ENCODE peak calls at places on chromosomes 13 and 19, in eight cellular contexts. One of them, this sample, is unnamed.

GRCh38 chr19:34067861-34068271 is 104.4 kb upstream of the LSM14A start:
- DNase-seq in tibial nerve: no peak
- DNase-seq in HL-60: no peak
- DNase-seq in mammary epithelial cell: no peak
- DNase-seq in dorsolateral prefrontal cortex: no peak
- DNase-seq in GM23338: no peak
- DNase-seq in cardiac fibroblast: no peak
- DNase-seq in GM12865: no peak
- DNase-seq in this sample: peak

GRCh38 chr19:42363614-42364346 is 26.3 kb downstream of the CNFN start:
- DNase-seq in GM23338: no peak
- DNase-seq in HL-60: peak
- DNase-seq in cardiac fibroblast: no peak
- DNase-seq in mammary epithelial cell: no peak
- DNase-seq in GM12865: peak
- DNase-seq in tibial nerve: no peak
- DNase-seq in dorsolateral prefrontal cortex: no peak
- DNase-seq in this sample: no peak

GRCh38 chr19:40416918-40417713 is 3.9 kb upstream of the PRX start:
- DNase-seq in dorsolateral prefrontal cortex: no peak
- DNase-seq in tibial nerve: peak
- DNase-seq in cardiac fibroblast: peak
- DNase-seq in HL-60: no peak
- DNase-seq in mammary epithelial cell: peak
- DNase-seq in GM12865: peak
- DNase-seq in GM23338: no peak
- DNase-seq in this sample: no peak

GRCh38 chr13:113544071-113544891 is 40.3 kb upstream of the TFDP1 start:
- DNase-seq in dorsolateral prefrontal cortex: no peak
- DNase-seq in GM12865: no peak
- DNase-seq in cardiac fibroblast: no peak
- DNase-seq in mammary epithelial cell: no peak
- DNase-seq in GM23338: no peak
- DNase-seq in tibial nerve: no peak
- DNase-seq in HL-60: no peak
- DNase-seq in this sample: no peak

GRCh38 chr19:7159105-7159933 is 89.8 kb downstream of the ZNF557 start:
- DNase-seq in dorsolateral prefrontal cortex: peak
- DNase-seq in cardiac fibroblast: peak
- DNase-seq in tibial nerve: no peak
- DNase-seq in GM23338: no peak
- DNase-seq in mammary epithelial cell: no peak
- DNase-seq in HL-60: no peak
- DNase-seq in GM12865: no peak
- DNase-seq in this sample: peak

GRCh38 chr19:4108767-4109625 is 14.9 kb downstream of the MAP2K2 start:
- DNase-seq in mammary epithelial cell: no peak
- DNase-seq in dorsolateral prefrontal cortex: no peak
- DNase-seq in GM23338: no peak
- DNase-seq in cardiac fibroblast: no peak
- DNase-seq in GM12865: peak
- DNase-seq in tibial nerve: no peak
- DNase-seq in HL-60: peak
- DNase-seq in this sample: no peak

GRCh38 chr13:68099616-68100015 is 869.5 kb upstream of the PCDH9 start:
- DNase-seq in cardiac fibroblast: peak
- DNase-seq in GM12865: no peak
- DNase-seq in dorsolateral prefrontal cortex: no peak
- DNase-seq in mammary epithelial cell: peak
- DNase-seq in HL-60: no peak
- DNase-seq in tibial nerve: no peak
- DNase-seq in GM23338: no peak
- DNase-seq in this sample: no peak

GRCh38 chr19:938233-938923 is 12.5 kb downstream of the ARID3A start:
- DNase-seq in tibial nerve: no peak
- DNase-seq in dorsolateral prefrontal cortex: no peak
- DNase-seq in mammary epithelial cell: no peak
- DNase-seq in GM23338: no peak
- DNase-seq in cardiac fibroblast: no peak
- DNase-seq in GM12865: no peak
- DNase-seq in HL-60: no peak
- DNase-seq in this sample: no peak

GRCh38 chr13:63117710-63118109 is 1702.1 kb upstream of the PCDH20 start:
- DNase-seq in GM23338: no peak
- DNase-seq in dorsolateral prefrontal cortex: no peak
- DNase-seq in mammary epithelial cell: no peak
- DNase-seq in cardiac fibroblast: no peak
- DNase-seq in HL-60: no peak
- DNase-seq in GM12865: no peak
- DNase-seq in tibial nerve: no peak
- DNase-seq in this sample: no peak

GRCh38 chr13:39684531-39685137 is 29.2 kb downstream of the COG6 start:
- DNase-seq in dorsolateral prefrontal cortex: no peak
- DNase-seq in tibial nerve: no peak
- DNase-seq in GM23338: peak
- DNase-seq in HL-60: no peak
- DNase-seq in cardiac fibroblast: peak
- DNase-seq in GM12865: peak
- DNase-seq in mammary epithelial cell: peak
- DNase-seq in this sample: peak

GRCh38 chr19:6433663-6434062 is at the start of gene SLC25A41:
- DNase-seq in HL-60: no peak
- DNase-seq in GM12865: no peak
- DNase-seq in GM23338: no peak
- DNase-seq in tibial nerve: no peak
- DNase-seq in dorsolateral prefrontal cortex: no peak
- DNase-seq in mammary epithelial cell: no peak
- DNase-seq in cardiac fibroblast: no peak
- DNase-seq in this sample: no peak

GRCh38 chr13:100608906-100609305 is 20.3 kb upstream of the GGACT start:
- DNase-seq in mammary epithelial cell: no peak
- DNase-seq in HL-60: peak
- DNase-seq in tibial nerve: no peak
- DNase-seq in GM23338: no peak
- DNase-seq in dorsolateral prefrontal cortex: no peak
- DNase-seq in GM12865: peak
- DNase-seq in cardiac fibroblast: no peak
- DNase-seq in this sample: no peak

GRCh38 chr19:13693933-13694332 is 70.4 kb upstream of the MRI1 start:
- DNase-seq in HL-60: no peak
- DNase-seq in tibial nerve: no peak
- DNase-seq in GM23338: peak
- DNase-seq in cardiac fibroblast: no peak
- DNase-seq in mammary epithelial cell: no peak
- DNase-seq in GM12865: no peak
- DNase-seq in dorsolateral prefrontal cortex: no peak
- DNase-seq in this sample: no peak

GRCh38 chr13:98542568-98543379 is 34.1 kb downstream of the STK24 start:
- DNase-seq in HL-60: no peak
- DNase-seq in dorsolateral prefrontal cortex: no peak
- DNase-seq in mammary epithelial cell: no peak
- DNase-seq in cardiac fibroblast: no peak
- DNase-seq in GM12865: peak
- DNase-seq in tibial nerve: no peak
- DNase-seq in GM23338: no peak
- DNase-seq in this sample: no peak

GRCh38 chr13:98540476-98540875 is 36.4 kb downstream of the STK24 start:
- DNase-seq in mammary epithelial cell: no peak
- DNase-seq in GM12865: peak
- DNase-seq in GM23338: no peak
- DNase-seq in dorsolateral prefrontal cortex: no peak
- DNase-seq in tibial nerve: no peak
- DNase-seq in cardiac fibroblast: peak
- DNase-seq in HL-60: no peak
- DNase-seq in this sample: peak

GRCh38 chr13:98543380-98544104 is 33.4 kb downstream of the STK24 start:
- DNase-seq in tibial nerve: no peak
- DNase-seq in GM23338: no peak
- DNase-seq in cardiac fibroblast: no peak
- DNase-seq in GM12865: peak
- DNase-seq in mammary epithelial cell: no peak
- DNase-seq in HL-60: no peak
- DNase-seq in dorsolateral prefrontal cortex: no peak
- DNase-seq in this sample: no peak

GRCh38 chr13:98541211-98541610 is 35.7 kb downstream of the STK24 start:
- DNase-seq in GM23338: no peak
- DNase-seq in GM12865: no peak
- DNase-seq in cardiac fibroblast: no peak
- DNase-seq in mammary epithelial cell: no peak
- DNase-seq in dorsolateral prefrontal cortex: no peak
- DNase-seq in HL-60: no peak
- DNase-seq in tibial nerve: no peak
- DNase-seq in this sample: no peak

GRCh38 chr13:98541701-98542203 is 35.2 kb downstream of the STK24 start:
- DNase-seq in cardiac fibroblast: no peak
- DNase-seq in HL-60: no peak
- DNase-seq in mammary epithelial cell: no peak
- DNase-seq in GM12865: no peak
- DNase-seq in dorsolateral prefrontal cortex: no peak
- DNase-seq in tibial nerve: no peak
- DNase-seq in GM23338: no peak
- DNase-seq in this sample: peak
- TF ChIP-seq CTCF in cardiac fibroblast: peak
- TF ChIP-seq CTCF in HL-60: no peak
- TF ChIP-seq CTCF in mammary epithelial cell: no peak
- TF ChIP-seq CTCF in GM12865: no peak
- TF ChIP-seq CTCF in dorsolateral prefrontal cortex: no peak
- TF ChIP-seq CTCF in tibial nerve: no peak
- TF ChIP-seq CTCF in GM23338: no peak
- TF ChIP-seq CTCF in this sample: peak

GRCh38 chr13:81480634-81481033 is 1139.7 kb upstream of the SPRY2 start:
- DNase-seq in GM23338: no peak
- DNase-seq in HL-60: no peak
- DNase-seq in dorsolateral prefrontal cortex: no peak
- DNase-seq in tibial nerve: no peak
- DNase-seq in cardiac fibroblast: no peak
- DNase-seq in mammary epithelial cell: peak
- DNase-seq in GM12865: no peak
- DNase-seq in this sample: no peak
- TF ChIP-seq CTCF in GM23338: no peak
- TF ChIP-seq CTCF in HL-60: no peak
- TF ChIP-seq CTCF in dorsolateral prefrontal cortex: no peak
- TF ChIP-seq CTCF in tibial nerve: no peak
- TF ChIP-seq CTCF in cardiac fibroblast: no peak
- TF ChIP-seq CTCF in mammary epithelial cell: peak
- TF ChIP-seq CTCF in GM12865: no peak
- TF ChIP-seq CTCF in this sample: no peak

GRCh38 chr13:110388141-110388943 is 81.3 kb downstream of the COL4A2 start:
- DNase-seq in tibial nerve: no peak
- DNase-seq in cardiac fibroblast: peak
- DNase-seq in GM12865: no peak
- DNase-seq in HL-60: no peak
- DNase-seq in GM23338: peak
- DNase-seq in dorsolateral prefrontal cortex: no peak
- DNase-seq in mammary epithelial cell: peak
- DNase-seq in this sample: peak
- TF ChIP-seq CTCF in tibial nerve: no peak
- TF ChIP-seq CTCF in cardiac fibroblast: no peak
- TF ChIP-seq CTCF in GM12865: no peak
- TF ChIP-seq CTCF in HL-60: no peak
- TF ChIP-seq CTCF in GM23338: no peak
- TF ChIP-seq CTCF in dorsolateral prefrontal cortex: no peak
- TF ChIP-seq CTCF in mammary epithelial cell: no peak
- TF ChIP-seq CTCF in this sample: no peak

GRCh38 chr19:36215276-36216171 is 618 bp downstream of the ZNF146 start:
- DNase-seq in GM23338: peak
- DNase-seq in tibial nerve: no peak
- DNase-seq in mammary epithelial cell: peak
- DNase-seq in dorsolateral prefrontal cortex: no peak
- DNase-seq in GM12865: peak
- DNase-seq in cardiac fibroblast: peak
- DNase-seq in HL-60: no peak
- DNase-seq in this sample: no peak

GRCh38 chr19:36212895-36213294 is 1.6 kb downstream of the ZNF565 start:
- DNase-seq in GM12865: no peak
- DNase-seq in GM23338: no peak
- DNase-seq in HL-60: no peak
- DNase-seq in mammary epithelial cell: no peak
- DNase-seq in dorsolateral prefrontal cortex: no peak
- DNase-seq in cardiac fibroblast: no peak
- DNase-seq in tibial nerve: no peak
- DNase-seq in this sample: no peak

GRCh38 chr19:36210497-36210896 is 4.0 kb downstream of the ZNF565 start:
- DNase-seq in GM23338: no peak
- DNase-seq in mammary epithelial cell: no peak
- DNase-seq in GM12865: no peak
- DNase-seq in tibial nerve: no peak
- DNase-seq in HL-60: no peak
- DNase-seq in dorsolateral prefrontal cortex: no peak
- DNase-seq in cardiac fibroblast: peak
- DNase-seq in this sample: no peak

GRCh38 chr19:36213793-36214387 is 575 bp downstream of the ZNF565 start:
- DNase-seq in GM12865: no peak
- DNase-seq in dorsolateral prefrontal cortex: peak
- DNase-seq in cardiac fibroblast: peak
- DNase-seq in GM23338: no peak
- DNase-seq in mammary epithelial cell: no peak
- DNase-seq in HL-60: no peak
- DNase-seq in tibial nerve: no peak
- DNase-seq in this sample: peak

GRCh38 chr19:36214388-36215275 is at the start of the genes ZNF146 and ZNF565:
- DNase-seq in HL-60: peak
- DNase-seq in cardiac fibroblast: peak
- DNase-seq in dorsolateral prefrontal cortex: peak
- DNase-seq in GM12865: peak
- DNase-seq in tibial nerve: peak
- DNase-seq in GM23338: peak
- DNase-seq in mammary epithelial cell: peak
- DNase-seq in this sample: peak
- TF ChIP-seq CTCF in HL-60: no peak
- TF ChIP-seq CTCF in cardiac fibroblast: no peak
- TF ChIP-seq CTCF in dorsolateral prefrontal cortex: no peak
- TF ChIP-seq CTCF in GM12865: no peak
- TF ChIP-seq CTCF in tibial nerve: peak
- TF ChIP-seq CTCF in GM23338: no peak
- TF ChIP-seq CTCF in mammary epithelial cell: no peak
- TF ChIP-seq CTCF in this sample: peak

DNA sequence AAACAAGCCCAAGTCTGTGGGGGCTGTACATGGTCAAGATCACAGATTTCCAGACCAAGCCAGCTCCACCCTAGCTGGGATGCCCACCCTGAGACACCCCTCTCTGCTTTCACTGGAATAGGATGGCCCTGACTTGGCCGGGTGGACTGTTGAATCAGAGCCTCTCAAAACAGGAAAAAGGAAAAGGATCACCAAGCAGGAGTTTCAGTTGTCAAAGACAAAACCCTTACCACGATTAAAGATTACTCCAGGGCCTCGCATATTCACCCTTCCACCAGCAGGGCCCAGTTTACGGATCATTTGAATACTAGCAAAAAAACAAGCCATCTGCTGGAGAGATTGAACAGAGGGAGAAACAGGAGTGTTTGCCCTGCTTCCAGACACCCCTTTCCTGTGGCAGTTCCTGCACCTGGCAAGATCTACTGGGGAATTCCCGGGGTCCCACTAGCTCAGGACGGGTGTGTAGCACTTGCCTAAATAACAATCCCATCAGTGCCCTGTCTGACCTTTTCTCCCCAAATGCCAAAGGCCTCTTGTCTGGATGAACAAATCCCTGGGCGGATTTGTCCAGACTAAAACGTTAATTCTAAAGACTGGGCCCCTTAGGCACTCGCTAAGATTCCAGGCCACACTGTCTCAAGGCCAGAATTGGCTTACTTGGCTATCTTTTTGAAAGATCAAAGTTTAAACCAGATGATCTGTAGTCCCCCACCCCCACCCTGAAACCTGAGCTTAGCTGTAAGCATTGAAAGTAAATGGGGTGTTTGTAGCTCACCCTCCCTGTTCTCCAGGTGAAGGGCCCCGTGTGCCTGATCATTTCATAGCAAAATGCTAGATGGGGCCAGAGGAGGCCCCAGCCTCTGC is 38.4 kb downstream of the ACTN4 start:
- DNase-seq in GM23338: peak
- DNase-seq in HL-60: no peak
- DNase-seq in dorsolateral prefrontal cortex: no peak
- DNase-seq in mammary epithelial cell: peak
- DNase-seq in cardiac fibroblast: peak
- DNase-seq in tibial nerve: no peak
- DNase-seq in GM12865: peak
- DNase-seq in this sample: peak
- TF ChIP-seq CTCF in GM23338: peak
- TF ChIP-seq CTCF in HL-60: no peak
- TF ChIP-seq CTCF in dorsolateral prefrontal cortex: no peak
- TF ChIP-seq CTCF in mammary epithelial cell: peak
- TF ChIP-seq CTCF in cardiac fibroblast: peak
- TF ChIP-seq CTCF in tibial nerve: peak
- TF ChIP-seq CTCF in GM12865: peak
- TF ChIP-seq CTCF in this sample: peak

This sample was measured in HFFc6.